ENCODE peak calls at places on chromosome 13, in four cellular contexts. One of them, this sample, is unnamed.

GRCh38 chr13:98743377-98743776 is 9.1 kb downstream of the SLC15A1 start:
- DNase-seq in lower leg skin: peak
- DNase-seq in stimulated activated CD4-positive, alpha-beta T cell treated with anti-CD3 and anti-CD28 coated beads, TNF-alpha, amount 100 ng/mL, for 24 hours: no peak
- DNase-seq in HL-60: no peak
- DNase-seq in this sample: no peak

GRCh38 chr13:77040076-77040475 is 13.1 kb upstream of the FBXL3 start:
- DNase-seq in lower leg skin: no peak
- DNase-seq in HL-60: no peak
- DNase-seq in stimulated activated CD4-positive, alpha-beta T cell treated with anti-CD3 and anti-CD28 coated beads, TNF-alpha, amount 100 ng/mL, for 24 hours: no peak
- DNase-seq in this sample: no peak

GRCh38 chr13:113151745-113152707 is 6.4 kb upstream of the PROZ start:
- DNase-seq in lower leg skin: peak
- DNase-seq in HL-60: no peak
- DNase-seq in stimulated activated CD4-positive, alpha-beta T cell treated with anti-CD3 and anti-CD28 coated beads, TNF-alpha, amount 100 ng/mL, for 24 hours: no peak
- DNase-seq in this sample: no peak

GRCh38 chr13:74204606-74205312 is 70.6 kb upstream of the KLF12 start:
- DNase-seq in HL-60: no peak
- DNase-seq in stimulated activated CD4-positive, alpha-beta T cell treated with anti-CD3 and anti-CD28 coated beads, TNF-alpha, amount 100 ng/mL, for 24 hours: no peak
- DNase-seq in lower leg skin: no peak
- DNase-seq in this sample: no peak

GRCh38 chr13:104593693-104594092 is 1527.5 kb upstream of the SLC10A2 start:
- DNase-seq in stimulated activated CD4-positive, alpha-beta T cell treated with anti-CD3 and anti-CD28 coated beads, TNF-alpha, amount 100 ng/mL, for 24 hours: no peak
- DNase-seq in lower leg skin: no peak
- DNase-seq in HL-60: no peak
- DNase-seq in this sample: no peak

GRCh38 chr13:20197361-20197834 is 4.7 kb upstream of the GJB2 start:
- DNase-seq in stimulated activated CD4-positive, alpha-beta T cell treated with anti-CD3 and anti-CD28 coated beads, TNF-alpha, amount 100 ng/mL, for 24 hours: no peak
- DNase-seq in lower leg skin: no peak
- DNase-seq in HL-60: no peak
- DNase-seq in this sample: no peak

GRCh38 chr13:38159710-38160109 is 189.9 kb upstream of the UFM1 start:
- DNase-seq in lower leg skin: no peak
- DNase-seq in HL-60: no peak
- DNase-seq in stimulated activated CD4-positive, alpha-beta T cell treated with anti-CD3 and anti-CD28 coated beads, TNF-alpha, amount 100 ng/mL, for 24 hours: no peak
- DNase-seq in this sample: no peak

GRCh38 chr13:77349365-77349764 is 22.5 kb upstream of the MYCBP2 start:
- DNase-seq in stimulated activated CD4-positive, alpha-beta T cell treated with anti-CD3 and anti-CD28 coated beads, TNF-alpha, amount 100 ng/mL, for 24 hours: no peak
- DNase-seq in HL-60: peak
- DNase-seq in lower leg skin: no peak
- DNase-seq in this sample: no peak

GRCh38 chr13:98746968-98747367 is 5.5 kb downstream of the SLC15A1 start:
- DNase-seq in HL-60: no peak
- DNase-seq in stimulated activated CD4-positive, alpha-beta T cell treated with anti-CD3 and anti-CD28 coated beads, TNF-alpha, amount 100 ng/mL, for 24 hours: no peak
- DNase-seq in lower leg skin: peak
- DNase-seq in this sample: no peak

GRCh38 chr13:27211771-27212364 is 39.5 kb upstream of the RPL21 start:
- DNase-seq in lower leg skin: no peak
- DNase-seq in HL-60: no peak
- DNase-seq in stimulated activated CD4-positive, alpha-beta T cell treated with anti-CD3 and anti-CD28 coated beads, TNF-alpha, amount 100 ng/mL, for 24 hours: no peak
- DNase-seq in this sample: no peak

GRCh38 chr13:52767949-52768516 is 28.4 kb upstream of the CNMD start:
- DNase-seq in lower leg skin: peak
- DNase-seq in stimulated activated CD4-positive, alpha-beta T cell treated with anti-CD3 and anti-CD28 coated beads, TNF-alpha, amount 100 ng/mL, for 24 hours: no peak
- DNase-seq in HL-60: no peak
- DNase-seq in this sample: no peak

GRCh38 chr13:102948006-102948405 is 102.2 kb downstream of the ERCC5 start:
- DNase-seq in stimulated activated CD4-positive, alpha-beta T cell treated with anti-CD3 and anti-CD28 coated beads, TNF-alpha, amount 100 ng/mL, for 24 hours: no peak
- DNase-seq in lower leg skin: no peak
- DNase-seq in HL-60: no peak
- DNase-seq in this sample: no peak

GRCh38 chr13:113973218-113974164 is at the start of gene C13orf46:
- DNase-seq in stimulated activated CD4-positive, alpha-beta T cell treated with anti-CD3 and anti-CD28 coated beads, TNF-alpha, amount 100 ng/mL, for 24 hours: no peak
- DNase-seq in lower leg skin: peak
- DNase-seq in HL-60: no peak
- DNase-seq in this sample: no peak

GRCh38 chr13:36872621-36873020 is 47.4 kb downstream of the SMAD9 start:
- DNase-seq in HL-60: no peak
- DNase-seq in lower leg skin: no peak
- DNase-seq in stimulated activated CD4-positive, alpha-beta T cell treated with anti-CD3 and anti-CD28 coated beads, TNF-alpha, amount 100 ng/mL, for 24 hours: no peak
- DNase-seq in this sample: no peak

GRCh38 chr13:59447846-59448620 is 715.7 kb downstream of the DIAPH3 start:
- DNase-seq in lower leg skin: no peak
- DNase-seq in HL-60: no peak
- DNase-seq in stimulated activated CD4-positive, alpha-beta T cell treated with anti-CD3 and anti-CD28 coated beads, TNF-alpha, amount 100 ng/mL, for 24 hours: no peak
- DNase-seq in this sample: no peak

GRCh38 chr13:34816543-34816942 is 125.5 kb upstream of the NBEA start:
- DNase-seq in lower leg skin: no peak
- DNase-seq in HL-60: no peak
- DNase-seq in stimulated activated CD4-positive, alpha-beta T cell treated with anti-CD3 and anti-CD28 coated beads, TNF-alpha, amount 100 ng/mL, for 24 hours: no peak
- DNase-seq in this sample: no peak

GRCh38 chr13:73273737-73274136 is 214.9 kb downstream of the KLF5 start:
- DNase-seq in lower leg skin: no peak
- DNase-seq in stimulated activated CD4-positive, alpha-beta T cell treated with anti-CD3 and anti-CD28 coated beads, TNF-alpha, amount 100 ng/mL, for 24 hours: no peak
- DNase-seq in HL-60: no peak
- DNase-seq in this sample: peak

GRCh38 chr13:19601749-19602725 is 31.4 kb upstream of the MPHOSPH8 start:
- DNase-seq in stimulated activated CD4-positive, alpha-beta T cell treated with anti-CD3 and anti-CD28 coated beads, TNF-alpha, amount 100 ng/mL, for 24 hours: no peak
- DNase-seq in HL-60: peak
- DNase-seq in lower leg skin: peak
- DNase-seq in this sample: no peak

GRCh38 chr13:112193463-112194166 is 126.7 kb downstream of the SOX1 start:
- DNase-seq in lower leg skin: peak
- DNase-seq in stimulated activated CD4-positive, alpha-beta T cell treated with anti-CD3 and anti-CD28 coated beads, TNF-alpha, amount 100 ng/mL, for 24 hours: no peak
- DNase-seq in HL-60: no peak
- DNase-seq in this sample: no peak

GRCh38 chr13:24004142-24004541 is 106.8 kb upstream of the C1QTNF9B start:
- DNase-seq in lower leg skin: no peak
- DNase-seq in stimulated activated CD4-positive, alpha-beta T cell treated with anti-CD3 and anti-CD28 coated beads, TNF-alpha, amount 100 ng/mL, for 24 hours: no peak
- DNase-seq in HL-60: no peak
- DNase-seq in this sample: no peak

GRCh38 chr13:50448535-50448981 is 394.9 kb downstream of the DLEU7 start:
- DNase-seq in lower leg skin: no peak
- DNase-seq in stimulated activated CD4-positive, alpha-beta T cell treated with anti-CD3 and anti-CD28 coated beads, TNF-alpha, amount 100 ng/mL, for 24 hours: no peak
- DNase-seq in HL-60: no peak
- DNase-seq in this sample: no peak

GRCh38 chr13:31046711-31047279 is 114.3 kb downstream of the TEX26 start:
- DNase-seq in HL-60: no peak
- DNase-seq in stimulated activated CD4-positive, alpha-beta T cell treated with anti-CD3 and anti-CD28 coated beads, TNF-alpha, amount 100 ng/mL, for 24 hours: no peak
- DNase-seq in lower leg skin: peak
- DNase-seq in this sample: no peak

GRCh38 chr13:27012482-27013197 is 159.0 kb downstream of the USP12 start:
- DNase-seq in stimulated activated CD4-positive, alpha-beta T cell treated with anti-CD3 and anti-CD28 coated beads, TNF-alpha, amount 100 ng/mL, for 24 hours: no peak
- DNase-seq in HL-60: peak
- DNase-seq in lower leg skin: peak
- DNase-seq in this sample: peak

GRCh38 chr13:28138756-28139470 is 568 bp downstream of the PAN3 start:
- DNase-seq in lower leg skin: peak
- DNase-seq in stimulated activated CD4-positive, alpha-beta T cell treated with anti-CD3 and anti-CD28 coated beads, TNF-alpha, amount 100 ng/mL, for 24 hours: peak
- DNase-seq in HL-60: peak
- DNase-seq in this sample: no peak

GRCh38 chr13:40269086-40269485 is 397.4 kb downstream of the FOXO1 start:
- DNase-seq in stimulated activated CD4-positive, alpha-beta T cell treated with anti-CD3 and anti-CD28 coated beads, TNF-alpha, amount 100 ng/mL, for 24 hours: no peak
- DNase-seq in HL-60: no peak
- DNase-seq in lower leg skin: no peak
- DNase-seq in this sample: no peak

GRCh38 chr13:100176781-100177389 is 88.0 kb downstream of the PCCA start:
- DNase-seq in stimulated activated CD4-positive, alpha-beta T cell treated with anti-CD3 and anti-CD28 coated beads, TNF-alpha, amount 100 ng/mL, for 24 hours: no peak
- DNase-seq in HL-60: no peak
- DNase-seq in lower leg skin: no peak
- DNase-seq in this sample: no peak

GRCh38 chr13:100825551-100825950 is 151.0 kb upstream of the TMTC4 start:
- DNase-seq in stimulated activated CD4-positive, alpha-beta T cell treated with anti-CD3 and anti-CD28 coated beads, TNF-alpha, amount 100 ng/mL, for 24 hours: no peak
- DNase-seq in HL-60: no peak
- DNase-seq in lower leg skin: no peak
- DNase-seq in this sample: peak

GRCh38 chr13:25733696-25734435 is 317.9 kb downstream of the SHISA2 start:
- DNase-seq in lower leg skin: no peak
- DNase-seq in HL-60: no peak
- DNase-seq in stimulated activated CD4-positive, alpha-beta T cell treated with anti-CD3 and anti-CD28 coated beads, TNF-alpha, amount 100 ng/mL, for 24 hours: no peak
- DNase-seq in this sample: no peak

GRCh38 chr13:40334616-40335015 is 331.8 kb downstream of the FOXO1 start:
- DNase-seq in HL-60: no peak
- DNase-seq in lower leg skin: no peak
- DNase-seq in stimulated activated CD4-positive, alpha-beta T cell treated with anti-CD3 and anti-CD28 coated beads, TNF-alpha, amount 100 ng/mL, for 24 hours: no peak
- DNase-seq in this sample: no peak